ENCODE peak calls at places on chromosomes 6 and 20, in nine cellular contexts. L is EH; D is HEK293T; Z is glomerular endothelial cell; N is cardiac fibroblast; O is stomach; S is activated effector memory CD4-positive, alpha-beta T cell treated with Interleukin-2 at 50 U/mL for 16 hours; W is NCI-H510A treated with DMSO at 0.1 percent for 48 hours; J is fibroblast of the conjunctiva. C is an unnamed sample.

GRCh38 chr6:103826209-103826608 is 1033.5 kb downstream of the HACE1 start:
- DNase-seq in L (no peak), D (no peak), Z (no peak), N (no peak), O (no peak), S (no peak), W (no peak), J (no peak), C (no peak)

GRCh38 chr20:59676126-59676876 is 72.0 kb downstream of the PHACTR3 start:
- DNase-seq in L (no peak), D (no peak), Z (no peak), N (no peak), O (no peak), S (no peak), W (no peak), J (no peak), C (no peak)

GRCh38 chr6:71333700-71334099 is 45.1 kb downstream of the OGFRL1 start:
- DNase-seq in L (peak), D (no peak), Z (peak), N (peak), O (no peak), S (no peak), W (no peak), J (peak), C (no peak)

GRCh38 chr6:81749704-81750103 is 2.8 kb downstream of the TENT5A start:
- DNase-seq in L (peak), D (no peak), Z (no peak), N (peak), O (no peak), S (no peak), W (no peak), J (no peak), C (no peak)

GRCh38 chr6:5764401-5764955 is 242.2 kb downstream of the NRN1 start:
- DNase-seq in L (peak), D (no peak), Z (no peak), N (peak), O (no peak), S (no peak), W (no peak), J (no peak), C (no peak)

GRCh38 chr6:122180132-122180531 is 219.3 kb upstream of the HSF2 start:
- DNase-seq in L (peak), D (peak), Z (no peak), N (no peak), O (no peak), S (no peak), W (no peak), J (peak), C (no peak)

GRCh38 chr20:57524511-57525176 is at the start of gene CTCFL:
- DNase-seq in L (no peak), D (no peak), Z (no peak), N (no peak), O (no peak), S (no peak), W (no peak), J (no peak), C (no peak)

GRCh38 chr6:112475083-112475482 is 128.0 kb downstream of the RFPL4B start:
- DNase-seq in L (peak), D (no peak), Z (no peak), N (peak), O (no peak), S (no peak), W (no peak), J (no peak), C (no peak)

GRCh38 chr6:139955366-139956155 is 581.1 kb upstream of the CITED2 start:
- DNase-seq in L (no peak), D (no peak), Z (no peak), N (no peak), O (no peak), S (no peak), W (peak), J (no peak), C (no peak)

GRCh38 chr6:11918021-11918738 is 93.9 kb upstream of the HIVEP1 start:
- DNase-seq in L (peak), D (peak), Z (no peak), N (peak), O (no peak), S (no peak), W (no peak), J (no peak), C (no peak)

GRCh38 chr6:47680056-47680455 is 18.3 kb upstream of the ADGRF4 start:
- DNase-seq in L (no peak), D (no peak), Z (no peak), N (no peak), O (no peak), S (no peak), W (peak), J (no peak), C (no peak)

GRCh38 chr6:79941489-79942151 is 5.7 kb downstream of the ELOVL4 start:
- DNase-seq in L (no peak), D (no peak), Z (no peak), N (no peak), O (no peak), S (no peak), W (no peak), J (no peak), C (no peak)

GRCh38 chr6:112017169-112017568 is 36.7 kb upstream of the CCN6 start:
- DNase-seq in L (no peak), D (no peak), Z (no peak), N (no peak), O (no peak), S (no peak), W (no peak), J (no peak), C (no peak)

GRCh38 chr6:5365430-5366195 is 104.3 kb downstream of the FARS2 start:
- DNase-seq in L (no peak), D (no peak), Z (no peak), N (no peak), O (no peak), S (no peak), W (no peak), J (no peak), C (no peak)

GRCh38 chr6:160455484-160456213 is 107.5 kb downstream of the SLC22A3 start:
- DNase-seq in L (peak), D (peak), Z (no peak), N (peak), O (peak), S (peak), W (peak), J (peak), C (peak)

GRCh38 chr20:51116765-51117686 is 94.1 kb upstream of the KCNG1 start:
- DNase-seq in L (no peak), D (no peak), Z (no peak), N (no peak), O (no peak), S (no peak), W (no peak), J (no peak), C (no peak)

GRCh38 chr20:38181207-38181693 is 16.2 kb upstream of the TGM2 start:
- DNase-seq in L (peak), D (no peak), Z (no peak), N (no peak), O (no peak), S (no peak), W (peak), J (no peak), C (no peak)

GRCh38 chr6:21840428-21840827 is 246.9 kb downstream of the SOX4 start:
- DNase-seq in L (peak), D (no peak), Z (peak), N (peak), O (no peak), S (no peak), W (no peak), J (no peak), C (no peak)

GRCh38 chr20:50190251-50191064 is at the start of gene CEBPB:
- DNase-seq in L (peak), D (peak), Z (no peak), N (peak), O (peak), S (peak), W (peak), J (peak), C (peak)

GRCh38 chr6:105688573-105688972 is 285.7 kb upstream of the PREP start:
- DNase-seq in L (no peak), D (no peak), Z (no peak), N (no peak), O (no peak), S (no peak), W (no peak), J (no peak), C (no peak)

GRCh38 chr6:32883789-32884188 is 29.8 kb downstream of the PSMB9 start:
- DNase-seq in L (peak), D (no peak), Z (no peak), N (peak), O (no peak), S (no peak), W (no peak), J (no peak), C (peak)

GRCh38 chr20:50582591-50583234 is 72.5 kb downstream of the PTPN1 start:
- DNase-seq in L (no peak), D (no peak), Z (no peak), N (no peak), O (no peak), S (no peak), W (peak), J (no peak), C (no peak)

GRCh38 chr20:56373942-56374341 is 15.2 kb downstream of the FAM210B start:
- DNase-seq in L (peak), D (no peak), Z (no peak), N (peak), O (no peak), S (no peak), W (no peak), J (peak), C (no peak)

GRCh38 chr20:4633780-4634179 is 87.9 kb upstream of the PRND start:
- DNase-seq in L (peak), D (no peak), Z (peak), N (peak), O (no peak), S (no peak), W (no peak), J (peak), C (no peak)

GRCh38 chr6:154783229-154783628 is 50.0 kb downstream of the SCAF8 start:
- DNase-seq in L (no peak), D (no peak), Z (no peak), N (no peak), O (no peak), S (no peak), W (no peak), J (no peak), C (no peak)

GRCh38 chr6:15653581-15653980 is 9.2 kb downstream of the DTNBP1 start:
- DNase-seq in L (no peak), D (no peak), Z (no peak), N (no peak), O (no peak), S (no peak), W (no peak), J (no peak), C (no peak)

GRCh38 chr6:80438728-80439127 is 332.3 kb downstream of the BCKDHB start:
- DNase-seq in L (peak), D (no peak), Z (no peak), N (peak), O (no peak), S (no peak), W (no peak), J (peak), C (no peak)